ENCODE peak calls at places on chromosomes 5 and 9, in four cellular contexts. F is iPS-NIHi11, H is NCI-H460, D is left colon. S is an unnamed sample.

GRCh38 chr5:126267435-126267834 is 155.8 kb upstream of the GRAMD2B start:
- DNase-seq in D (no peak), H (no peak), F (no peak), S (no peak)

GRCh38 chr5:109411627-109412026 is 1.9 kb upstream of the PJA2 start:
- DNase-seq in H (peak; percentile 82), F (no peak), D (no peak), S (peak; percentile 24)

GRCh38 chr9:37531699-37532098 is 44.5 kb downstream of the FBXO10 start:
- DNase-seq in H (no peak), F (no peak), D (no peak), S (no peak)

GRCh38 chr5:148268556-148268955 is at the start of gene SPINK13:
- DNase-seq in D (no peak), F (no peak), H (peak; percentile 21), S (no peak)

GRCh38 chr9:36665921-36666429 is 93.3 kb downstream of the MELK start:
- DNase-seq in F (no peak), D (no peak), H (no peak), S (no peak)

GRCh38 chr9:136745389-136746218 is 2.7 kb downstream of the LCN6 start:
- DNase-seq in D (no peak), H (no peak), F (no peak), S (no peak)

GRCh38 chr5:125093776-125094175 is 347.3 kb upstream of the ZNF608 start:
- DNase-seq in F (peak; percentile 3), H (peak; percentile 33), D (no peak), S (peak; percentile 12)

GRCh38 chr5:143717400-143717799 is 94.6 kb upstream of the HMHB1 start:
- DNase-seq in H (no peak), D (no peak), F (no peak), S (no peak)

GRCh38 chr5:63860379-63860778 is 101.9 kb downstream of the HTR1A start:
- DNase-seq in F (no peak), H (no peak), D (no peak), S (no peak)

GRCh38 chr5:140189977-140190867 is 15.2 kb downstream of the CYSTM1 start:
- DNase-seq in F (no peak), D (no peak), H (no peak), S (no peak)

GRCh38 chr5:141040093-141040762 is 10.9 kb upstream of the PCDHB1 start:
- DNase-seq in F (peak; percentile 71), H (peak; percentile 56), D (no peak), S (peak; percentile 75)

GRCh38 chr9:13939129-13939528 is 374.8 kb downstream of the NFIB start:
- DNase-seq in H (no peak), D (no peak), F (no peak), S (no peak)

GRCh38 chr9:73684601-73685000 is 532.9 kb downstream of the ANXA1 start:
- DNase-seq in H (no peak), F (no peak), D (no peak), S (no peak)

GRCh38 chr9:117622347-117622746 is 81.9 kb upstream of the TLR4 start:
- DNase-seq in H (no peak), D (no peak), F (no peak), S (no peak)

GRCh38 chr5:127695336-127695735 is 7.9 kb upstream of the CCDC192 start:
- DNase-seq in F (no peak), H (no peak), D (no peak), S (no peak)

GRCh38 chr9:136079211-136079915 is 15.7 kb downstream of the NACC2 start:
- DNase-seq in D (no peak), H (no peak), F (no peak), S (no peak)

GRCh38 chr5:8686707-8687106 is 817.8 kb downstream of the MTRR start:
- DNase-seq in D (no peak), H (no peak), F (no peak), S (no peak)

GRCh38 chr9:24036459-24036858 is 210.4 kb upstream of the ELAVL2 start:
- DNase-seq in H (no peak), F (no peak), D (no peak), S (no peak)

GRCh38 chr9:134185536-134186011 is 21.2 kb upstream of the RNU6ATAC start:
- DNase-seq in D (peak; percentile 12), F (peak; percentile 3), H (no peak), S (no peak)

GRCh38 chr5:159786901-159787691 is 129.2 kb upstream of the ADRA1B start:
- DNase-seq in D (peak; percentile 42), H (no peak), F (no peak), S (no peak)

GRCh38 chr5:78979117-78979742 is 5.9 kb downstream of the ARSB start:
- DNase-seq in F (no peak), D (no peak), H (no peak), S (no peak)

GRCh38 chr9:83538172-83538889 is at the start of gene FRMD3:
- DNase-seq in F (peak; percentile 85), H (peak; percentile 58), D (peak; percentile 69), S (peak; percentile 78)

GRCh38 chr5:68450245-68450852 is 234.8 kb downstream of the PIK3R1 start:
- DNase-seq in F (no peak), H (no peak), D (no peak), S (no peak)

GRCh38 chr9:10260501-10260900 is 352.3 kb downstream of the PTPRD start:
- DNase-seq in H (no peak), D (no peak), F (no peak), S (no peak)